ENCODE peak calls at places on chromosomes 2 and 18, in seven cellular contexts. One of them, this sample, is unnamed.

GRCh38 chr2:28870146-28870891 is at the start of gene TRMT61B:
- DNase-seq in T47D: peak; percentile 67
- DNase-seq in SK-N-SH: peak; percentile 99
- DNase-seq in GM12878: peak; percentile 92
- DNase-seq in HepG2: peak; percentile 94
- DNase-seq in HCT116: peak; percentile 87
- DNase-seq in H1: peak; percentile 88
- DNase-seq in this sample: peak; percentile 97

GRCh38 chr18:12231986-12232385 is 22.2 kb upstream of the CIDEA start:
- DNase-seq in HepG2: no peak
- DNase-seq in HCT116: no peak
- DNase-seq in H1: no peak
- DNase-seq in SK-N-SH: no peak
- DNase-seq in GM12878: no peak
- DNase-seq in T47D: no peak
- DNase-seq in this sample: peak; percentile 2

GRCh38 chr2:130183500-130184373 is 1.7 kb downstream of the MZT2B start:
- DNase-seq in SK-N-SH: peak; percentile 76
- DNase-seq in HepG2: peak; percentile 32
- DNase-seq in T47D: no peak
- DNase-seq in H1: no peak
- DNase-seq in GM12878: no peak
- DNase-seq in HCT116: no peak
- DNase-seq in this sample: no peak

GRCh38 chr2:142974288-142975024 is 97.0 kb downstream of the KYNU start:
- DNase-seq in HepG2: no peak
- DNase-seq in HCT116: no peak
- DNase-seq in H1: peak; percentile 44
- DNase-seq in SK-N-SH: no peak
- DNase-seq in T47D: no peak
- DNase-seq in GM12878: no peak
- DNase-seq in this sample: no peak

GRCh38 chr18:48402953-48403352 is 6.2 kb downstream of the ZBTB7C start:
- DNase-seq in GM12878: no peak
- DNase-seq in HepG2: no peak
- DNase-seq in HCT116: no peak
- DNase-seq in SK-N-SH: no peak
- DNase-seq in H1: no peak
- DNase-seq in T47D: no peak
- DNase-seq in this sample: no peak

GRCh38 chr2:45069711-45070664 is 60.7 kb upstream of the SIX2 start:
- DNase-seq in GM12878: no peak
- DNase-seq in T47D: no peak
- DNase-seq in H1: no peak
- DNase-seq in HCT116: no peak
- DNase-seq in HepG2: no peak
- DNase-seq in SK-N-SH: no peak
- DNase-seq in this sample: no peak

GRCh38 chr2:65477590-65477989 is 45.2 kb upstream of the SPRED2 start:
- DNase-seq in HCT116: no peak
- DNase-seq in GM12878: no peak
- DNase-seq in T47D: no peak
- DNase-seq in H1: no peak
- DNase-seq in HepG2: no peak
- DNase-seq in SK-N-SH: no peak
- DNase-seq in this sample: peak; percentile 17

GRCh38 chr2:28606986-28607441 is 111.2 kb downstream of the PLB1 start:
- DNase-seq in HCT116: no peak
- DNase-seq in H1: no peak
- DNase-seq in GM12878: no peak
- DNase-seq in SK-N-SH: no peak
- DNase-seq in HepG2: no peak
- DNase-seq in T47D: no peak
- DNase-seq in this sample: peak; percentile 47

GRCh38 chr2:205585451-205586045 is 96.8 kb upstream of the NRP2 start:
- DNase-seq in T47D: no peak
- DNase-seq in HCT116: no peak
- DNase-seq in HepG2: no peak
- DNase-seq in GM12878: no peak
- DNase-seq in H1: no peak
- DNase-seq in SK-N-SH: peak; percentile 38
- DNase-seq in this sample: no peak

GRCh38 chr2:88398122-88398655 is 54.3 kb downstream of the FOXI3 start:
- DNase-seq in H1: no peak
- DNase-seq in GM12878: no peak
- DNase-seq in SK-N-SH: no peak
- DNase-seq in T47D: no peak
- DNase-seq in HepG2: no peak
- DNase-seq in HCT116: no peak
- DNase-seq in this sample: no peak

GRCh38 chr2:44786045-44786817 is 155.3 kb upstream of the SIX3 start:
- DNase-seq in HepG2: no peak
- DNase-seq in H1: no peak
- DNase-seq in SK-N-SH: no peak
- DNase-seq in GM12878: no peak
- DNase-seq in T47D: no peak
- DNase-seq in HCT116: no peak
- DNase-seq in this sample: no peak

GRCh38 chr2:28564346-28564745 is 68.5 kb downstream of the PLB1 start:
- DNase-seq in H1: no peak
- DNase-seq in GM12878: no peak
- DNase-seq in SK-N-SH: no peak
- DNase-seq in HepG2: no peak
- DNase-seq in HCT116: no peak
- DNase-seq in T47D: no peak
- DNase-seq in this sample: no peak

GRCh38 chr2:230408244-230408842 is 7.7 kb upstream of the SP100 start:
- DNase-seq in HepG2: no peak
- DNase-seq in T47D: no peak
- DNase-seq in SK-N-SH: no peak
- DNase-seq in GM12878: no peak
- DNase-seq in HCT116: no peak
- DNase-seq in H1: no peak
- DNase-seq in this sample: no peak

GRCh38 chr18:46332956-46333355 is 228.8 kb downstream of the HAUS1 start:
- DNase-seq in GM12878: no peak
- DNase-seq in H1: no peak
- DNase-seq in T47D: no peak
- DNase-seq in HCT116: no peak
- DNase-seq in HepG2: no peak
- DNase-seq in SK-N-SH: peak; percentile 41
- DNase-seq in this sample: no peak

GRCh38 chr2:236870401-236870800 is 215.3 kb upstream of the COPS8 start:
- DNase-seq in GM12878: no peak
- DNase-seq in SK-N-SH: no peak
- DNase-seq in T47D: no peak
- DNase-seq in HCT116: no peak
- DNase-seq in H1: no peak
- DNase-seq in HepG2: no peak
- DNase-seq in this sample: no peak

GRCh38 chr2:125654226-125654625 is 1001.7 kb upstream of the GYPC start:
- DNase-seq in HCT116: no peak
- DNase-seq in T47D: no peak
- DNase-seq in GM12878: no peak
- DNase-seq in HepG2: no peak
- DNase-seq in SK-N-SH: no peak
- DNase-seq in H1: no peak
- DNase-seq in this sample: no peak

GRCh38 chr2:20650412-20650879 is 452 bp downstream of the HS1BP3 start:
- DNase-seq in T47D: no peak
- DNase-seq in SK-N-SH: peak; percentile 85
- DNase-seq in HepG2: no peak
- DNase-seq in H1: no peak
- DNase-seq in GM12878: no peak
- DNase-seq in HCT116: no peak
- DNase-seq in this sample: peak; percentile 16

GRCh38 chr2:240236217-240237111 is 96.0 kb upstream of the OTOS start:
- DNase-seq in GM12878: no peak
- DNase-seq in H1: no peak
- DNase-seq in SK-N-SH: peak; percentile 55
- DNase-seq in HepG2: no peak
- DNase-seq in T47D: no peak
- DNase-seq in HCT116: no peak
- DNase-seq in this sample: no peak

DNA sequence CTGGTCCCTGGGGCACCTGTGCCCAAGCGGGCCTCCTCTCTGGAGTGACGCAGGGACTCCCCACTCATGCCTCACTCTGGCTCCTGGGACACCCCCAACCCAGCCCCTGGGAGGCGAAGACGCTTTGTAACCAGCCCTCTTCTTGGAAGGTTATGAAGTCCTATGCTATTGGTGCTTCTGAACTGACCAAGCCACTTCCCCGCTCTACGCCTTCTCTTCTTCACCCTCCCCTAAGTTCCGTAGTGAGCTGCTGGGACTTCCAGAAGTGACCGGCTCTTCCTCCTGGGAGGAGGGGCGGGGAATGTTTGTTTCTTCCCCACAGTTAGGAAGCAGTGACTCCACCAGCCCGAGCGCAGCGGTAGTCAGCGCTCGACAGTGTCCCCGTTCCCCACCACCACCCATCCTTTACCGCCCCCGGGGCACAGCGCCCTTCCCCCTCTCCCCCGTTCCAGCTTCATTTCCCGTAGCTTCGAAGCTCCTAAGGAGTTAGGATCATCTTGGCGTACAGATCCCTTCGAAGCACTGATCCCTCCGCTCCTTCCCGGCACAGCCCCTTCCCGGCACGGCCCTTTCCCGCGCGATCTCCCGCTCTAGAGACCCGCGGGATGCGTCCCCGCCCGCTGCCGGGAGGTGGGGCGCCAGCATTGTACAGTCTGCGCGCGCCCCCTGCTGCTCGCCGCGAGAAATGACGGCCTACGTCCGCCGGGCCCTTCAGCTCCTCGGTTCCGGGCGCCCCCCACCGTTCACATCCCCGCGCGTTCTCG is 25.3 kb upstream of the NOTO start:
- DNase-seq in GM12878: no peak
- DNase-seq in HepG2: peak; percentile 78
- DNase-seq in HCT116: peak; percentile 57
- DNase-seq in H1: peak; percentile 43
- DNase-seq in T47D: peak; percentile 88
- DNase-seq in SK-N-SH: peak; percentile 97
- DNase-seq in this sample: peak; percentile 95
- TF ChIP-seq JUND in GM12878: no peak
- TF ChIP-seq JUND in HepG2: no peak
- TF ChIP-seq JUND in HCT116: no peak
- TF ChIP-seq JUND in H1: peak; percentile 22
- TF ChIP-seq JUND in T47D: no peak
- TF ChIP-seq JUND in SK-N-SH: no peak
- TF ChIP-seq JUND in this sample: no peak

DNA sequence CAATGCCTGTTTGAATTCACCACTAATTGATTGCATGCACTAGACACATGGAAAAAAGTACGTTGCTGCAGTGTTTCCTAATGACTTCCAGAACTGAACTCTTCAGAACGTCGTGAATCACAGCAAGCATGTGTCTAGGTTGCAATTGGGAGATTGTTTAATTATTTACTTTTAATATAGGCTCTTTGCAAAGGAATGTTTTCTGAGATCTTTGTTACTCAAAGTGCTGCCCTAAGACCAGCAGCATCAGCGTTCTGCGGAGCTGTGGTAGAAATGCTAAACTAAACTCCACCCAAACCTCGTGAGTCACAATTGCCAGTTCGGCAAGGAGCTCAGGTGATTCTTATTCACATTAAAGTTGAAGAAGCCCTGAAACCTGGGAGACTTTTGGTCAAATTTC is 52.8 kb upstream of the CCDC68 start:
- DNase-seq in HCT116: no peak
- DNase-seq in T47D: no peak
- DNase-seq in HepG2: no peak
- DNase-seq in SK-N-SH: no peak
- DNase-seq in H1: no peak
- DNase-seq in GM12878: no peak
- DNase-seq in this sample: no peak
- TF ChIP-seq JUND in HCT116: no peak
- TF ChIP-seq JUND in T47D: no peak
- TF ChIP-seq JUND in HepG2: no peak
- TF ChIP-seq JUND in SK-N-SH: no peak
- TF ChIP-seq JUND in H1: no peak
- TF ChIP-seq JUND in GM12878: no peak
- TF ChIP-seq JUND in this sample: no peak

GRCh38 chr2:157182834-157183396 is 74.6 kb upstream of the GALNT5 start:
- DNase-seq in HepG2: no peak
- DNase-seq in HCT116: no peak
- DNase-seq in T47D: no peak
- DNase-seq in GM12878: no peak
- DNase-seq in SK-N-SH: no peak
- DNase-seq in H1: no peak
- DNase-seq in this sample: no peak
- TF ChIP-seq JUND in HepG2: no peak
- TF ChIP-seq JUND in HCT116: no peak
- TF ChIP-seq JUND in T47D: no peak
- TF ChIP-seq JUND in GM12878: no peak
- TF ChIP-seq JUND in SK-N-SH: peak; percentile 68
- TF ChIP-seq JUND in H1: no peak
- TF ChIP-seq JUND in this sample: no peak

DNA sequence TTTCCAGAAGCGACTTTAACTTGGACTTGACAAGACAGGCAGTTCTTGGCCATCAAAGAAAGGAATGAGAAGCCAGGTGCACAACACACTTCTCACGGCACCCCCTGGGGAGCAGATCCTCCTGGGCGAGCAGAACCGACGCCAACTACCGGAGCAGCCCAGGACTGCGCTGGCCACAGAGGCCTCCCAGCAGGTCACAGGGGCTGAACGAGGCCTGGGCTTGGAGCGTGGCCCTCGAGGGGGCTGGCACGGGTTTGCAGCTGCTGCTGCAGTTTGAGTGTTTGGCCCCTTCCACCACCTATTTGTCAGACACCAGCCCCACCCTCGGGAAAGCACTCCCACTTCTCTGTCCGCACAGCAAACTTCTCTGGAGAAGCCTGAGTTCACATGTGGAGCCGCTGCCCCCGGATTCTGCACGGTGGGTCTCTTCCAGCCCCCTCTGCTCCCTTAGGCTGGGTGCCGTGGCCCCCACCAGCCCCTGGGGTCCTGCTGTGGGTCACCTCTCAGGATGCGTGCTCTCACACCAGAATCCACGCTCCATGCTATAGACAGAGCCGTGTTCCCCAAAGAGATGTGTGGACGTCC is 306.7 kb upstream of the SALL3 start:
- DNase-seq in HepG2: no peak
- DNase-seq in HCT116: no peak
- DNase-seq in H1: no peak
- DNase-seq in GM12878: no peak
- DNase-seq in SK-N-SH: no peak
- DNase-seq in T47D: no peak
- DNase-seq in this sample: peak; percentile 1
- TF ChIP-seq JUND in HepG2: no peak
- TF ChIP-seq JUND in HCT116: no peak
- TF ChIP-seq JUND in H1: no peak
- TF ChIP-seq JUND in GM12878: no peak
- TF ChIP-seq JUND in SK-N-SH: no peak
- TF ChIP-seq JUND in T47D: no peak
- TF ChIP-seq JUND in this sample: no peak

GRCh38 chr2:166494140-166494544 is at the start of gene SCN7A:
- DNase-seq in SK-N-SH: peak; percentile 63
- DNase-seq in HepG2: no peak
- DNase-seq in H1: peak; percentile 13
- DNase-seq in HCT116: no peak
- DNase-seq in GM12878: no peak
- DNase-seq in T47D: no peak
- DNase-seq in this sample: peak; percentile 49
- TF ChIP-seq JUND in SK-N-SH: no peak
- TF ChIP-seq JUND in HepG2: no peak
- TF ChIP-seq JUND in H1: no peak
- TF ChIP-seq JUND in HCT116: no peak
- TF ChIP-seq JUND in GM12878: no peak
- TF ChIP-seq JUND in T47D: no peak
- TF ChIP-seq JUND in this sample: no peak

GRCh38 chr2:160928854-160929301 is 231.3 kb upstream of the TANK start:
- DNase-seq in SK-N-SH: no peak
- DNase-seq in H1: no peak
- DNase-seq in HepG2: peak; percentile 91
- DNase-seq in GM12878: no peak
- DNase-seq in T47D: no peak
- DNase-seq in HCT116: no peak
- DNase-seq in this sample: no peak
- TF ChIP-seq JUND in SK-N-SH: no peak
- TF ChIP-seq JUND in H1: no peak
- TF ChIP-seq JUND in HepG2: no peak
- TF ChIP-seq JUND in GM12878: no peak
- TF ChIP-seq JUND in T47D: no peak
- TF ChIP-seq JUND in HCT116: no peak
- TF ChIP-seq JUND in this sample: no peak

This sample was measured in K562.